ENCODE peak calls at places on chromosomes 3 and 15, in ten cellular contexts. S is PC-3, R is body of pancreas, Z is Calu3, U is coronary artery, X is GM06990, H is thoracic aorta, G is spleen, D is fibroblast of lung, Q is right lobe of liver. A is an unnamed sample.
A peak's percentile ranks its signal among the peaks of the same experiment; 100 is the strongest.

GRCh38 chr15:76930831-76931396 is 635 bp upstream of the RCN2 start:
- DNase-seq in Q (no peak), R (no peak), H (no peak), U (no peak), G (no peak), X (no peak), S (no peak), D (no peak), Z (no peak), A (no peak)

GRCh38 chr3:40179016-40179415 is 130.5 kb upstream of the EIF1B start:
- DNase-seq in U (no peak), S (peak; percentile 81), H (peak; percentile 13), Z (peak; percentile 82), D (peak; percentile 42), G (peak; percentile 78), Q (peak; percentile 66), R (peak; percentile 79), X (no peak), A (peak; percentile 80)

GRCh38 chr15:100914876-100915275 is 4.3 kb upstream of the LRRK1 start:
- DNase-seq in H (no peak), R (no peak), D (no peak), Q (no peak), Z (no peak), U (peak; percentile 36), X (no peak), G (no peak), S (no peak), A (peak; percentile 25)

GRCh38 chr3:141183606-141184005 is 48.0 kb upstream of the PXYLP1 start:
- DNase-seq in Q (no peak), G (no peak), H (no peak), Z (no peak), S (no peak), U (no peak), D (no peak), X (no peak), R (no peak), A (no peak)

GRCh38 chr3:10514407-10515069 is 9.2 kb upstream of the ATP2B2 start:
- DNase-seq in R (no peak), Q (no peak), S (no peak), Z (no peak), D (no peak), U (no peak), X (no peak), G (peak; percentile 69), H (no peak), A (no peak)

GRCh38 chr3:65672876-65673815 is 365.6 kb downstream of the MAGI1 start:
- DNase-seq in R (peak; percentile 45), H (no peak), S (peak; percentile 52), U (no peak), G (no peak), Z (peak; percentile 64), X (no peak), Q (peak; percentile 63), D (peak; percentile 25), A (peak; percentile 65)

GRCh38 chr3:38579146-38579545 is 70.3 kb downstream of the SCN5A start:
- DNase-seq in U (peak; percentile 40), Q (no peak), D (peak; percentile 29), R (peak; percentile 59), G (peak; percentile 68), Z (peak; percentile 30), S (no peak), H (no peak), X (no peak), A (no peak)

GRCh38 chr15:90082140-90082713 is 20.0 kb downstream of the IDH2 start:
- DNase-seq in Z (no peak), U (no peak), H (no peak), X (no peak), G (no peak), Q (no peak), R (no peak), S (no peak), D (no peak), A (peak; percentile 37)

GRCh38 chr15:70098461-70099166 is 897 bp upstream of the TLE3 start:
- DNase-seq in S (peak; percentile 34), H (no peak), U (peak; percentile 88), R (peak; percentile 57), D (peak; percentile 36), G (peak; percentile 94), X (peak; percentile 52), Z (peak; percentile 58), Q (peak; percentile 70), A (peak; percentile 60)

GRCh38 chr3:152621967-152622812 is 212.7 kb upstream of the P2RY1 start:
- DNase-seq in U (no peak), Z (no peak), X (no peak), S (no peak), D (no peak), Q (no peak), G (no peak), R (no peak), H (no peak), A (no peak)

GRCh38 chr3:84885199-84885882 is 73.4 kb upstream of the CADM2 start:
- DNase-seq in D (no peak), R (no peak), U (no peak), H (no peak), X (no peak), Z (no peak), S (no peak), Q (no peak), G (no peak), A (no peak)

GRCh38 chr3:33218446-33219174 is at the start of gene SUSD5:
- DNase-seq in R (no peak), H (no peak), D (peak; percentile 72), U (peak; percentile 77), Q (no peak), X (peak; percentile 30), G (no peak), Z (peak; percentile 36), S (no peak), A (peak; percentile 48)

GRCh38 chr15:70023769-70024491 is 73.8 kb downstream of the TLE3 start:
- DNase-seq in Q (peak; percentile 44), X (no peak), H (peak; percentile 34), Z (no peak), S (peak; percentile 37), R (peak; percentile 63), D (peak; percentile 70), U (no peak), G (peak; percentile 71), A (no peak)

GRCh38 chr3:120200836-120201235 is 84.2 kb downstream of the GPR156 start:
- DNase-seq in Q (no peak), U (no peak), Z (no peak), X (no peak), R (no peak), H (no peak), S (no peak), D (no peak), G (no peak), A (no peak)

GRCh38 chr3:147760998-147761397 is 351.8 kb downstream of the ZIC1 start:
- DNase-seq in H (no peak), X (no peak), Q (no peak), D (no peak), R (no peak), S (no peak), G (no peak), U (no peak), Z (no peak), A (no peak)

GRCh38 chr15:57526076-57526475 is 65.6 kb upstream of the MYZAP start:
- DNase-seq in X (no peak), U (no peak), Q (no peak), R (no peak), H (no peak), Z (no peak), S (no peak), D (no peak), G (no peak), A (no peak)

GRCh38 chr3:156899951-156900350 is 73.8 kb downstream of the LEKR1 start:
- DNase-seq in U (no peak), R (no peak), D (peak; percentile 80), H (no peak), G (no peak), X (no peak), Z (no peak), Q (no peak), S (no peak), A (no peak)

DNA sequence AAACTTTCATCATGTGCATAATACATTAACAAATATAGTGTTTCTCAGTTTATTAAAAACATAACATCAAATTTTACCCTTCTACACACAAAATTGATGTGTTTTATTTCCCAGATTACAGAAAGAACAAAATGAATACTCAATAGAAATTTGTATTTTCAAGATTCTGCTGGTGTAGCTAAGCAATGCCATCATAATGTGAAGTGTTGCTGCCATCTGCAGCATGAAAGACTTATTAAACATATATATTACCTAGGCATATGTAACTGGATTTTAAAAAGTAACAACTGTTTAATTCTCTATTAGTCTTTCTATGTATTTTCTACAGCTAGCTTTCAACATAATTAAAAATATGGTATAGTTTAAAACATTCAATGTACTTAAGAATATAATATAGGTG is 27.5 kb downstream of the PLSCR5 start:
- DNase-seq in H (no peak), Q (no peak), U (no peak), X (no peak), R (peak; percentile 59), S (peak; percentile 76), G (no peak), Z (peak; percentile 49), D (peak; percentile 50), A (no peak)
- TF ChIP-seq CTCF in H (peak; percentile 24), Q (peak; percentile 51), U (no peak), X (peak; percentile 24), R (peak; percentile 16), S (peak; percentile 79), G (peak; percentile 25), Z (peak; percentile 57), D (peak; percentile 46), A (no peak)

GRCh38 chr3:59064276-59064675 is 14.5 kb upstream of the CFAP20DC start:
- DNase-seq in U (no peak), Q (no peak), S (peak; percentile 29), Z (no peak), R (no peak), X (no peak), G (no peak), D (no peak), H (no peak), A (no peak)
- TF ChIP-seq CTCF in U (no peak), Q (no peak), S (peak; percentile 59), Z (no peak), R (no peak), X (peak; percentile 20), G (no peak), D (no peak), H (no peak), A (no peak)

GRCh38 chr3:126577256-126577655 is 18.5 kb upstream of the C3orf22 start:
- DNase-seq in X (no peak), Q (no peak), D (no peak), Z (no peak), U (no peak), S (no peak), R (no peak), H (no peak), G (no peak), A (no peak)
- TF ChIP-seq CTCF in X (no peak), Q (no peak), D (no peak), Z (no peak), U (no peak), S (no peak), R (no peak), H (no peak), G (no peak), A (no peak)

GRCh38 chr3:127556565-127556964 is 34.0 kb downstream of the TPRA1 start:
- DNase-seq in D (no peak), G (no peak), S (no peak), X (no peak), U (no peak), Q (no peak), H (no peak), R (no peak), Z (peak; percentile 46), A (no peak)
- TF ChIP-seq CTCF in D (no peak), G (no peak), S (peak; percentile 45), X (peak; percentile 54), U (no peak), Q (peak; percentile 19), H (no peak), R (no peak), Z (no peak), A (peak; percentile 15)